ENCODE peak calls at places on chromosomes 4 and X, in six cellular contexts. R is SK-N-SH, U is GM23248, L is PC-3, M is neural progenitor cell, T is OCI-LY7. O is an unnamed sample.

GRCh38 chrX:130028196-130028595 is 45.8 kb downstream of the BCORL1 start:
- DNase-seq in R (peak; percentile 49), U (peak; percentile 50), L (peak; percentile 54), M (peak; percentile 22), T (peak; percentile 37), O (peak; percentile 45)

GRCh38 chr4:142474398-142475087 is 371.6 kb downstream of the INPP4B start:
- DNase-seq in R (no peak), U (peak; percentile 56), L (peak; percentile 98), M (no peak), T (no peak), O (peak; percentile 97)

GRCh38 chr4:93764647-93765246 is 63.8 kb upstream of the ATOH1 start:
- DNase-seq in R (peak; percentile 33), U (peak; percentile 58), L (peak; percentile 76), M (peak; percentile 55), T (peak; percentile 38), O (peak; percentile 53)

GRCh38 chr4:158624889-158625478 is 46.7 kb downstream of the C4orf46 start:
- DNase-seq in R (peak; percentile 32), U (peak; percentile 84), L (peak; percentile 75), M (peak; percentile 75), T (peak; percentile 60), O (peak; percentile 55)

GRCh38 chr4:15438939-15439524 is 11.2 kb downstream of the C1QTNF7 start:
- DNase-seq in R (no peak), U (peak; percentile 54), L (no peak), M (no peak), T (no peak), O (no peak)

GRCh38 chr4:119111296-119111695 is 24.3 kb upstream of the MYOZ2 start:
- DNase-seq in R (no peak), U (no peak), L (no peak), M (no peak), T (no peak), O (no peak)

GRCh38 chr4:7206856-7207567 is 14.7 kb downstream of the SORCS2 start:
- DNase-seq in R (peak; percentile 88), U (peak; percentile 98), L (peak; percentile 82), M (peak; percentile 69), T (no peak), O (no peak)

GRCh38 chrX:34810364-34810763 is 132.2 kb upstream of the FAM47B start:
- DNase-seq in R (no peak), U (peak; percentile 69), L (peak; percentile 64), M (no peak), T (no peak), O (no peak)

GRCh38 chr4:136713140-136713539 is 819.2 kb downstream of the PCDH18 start:
- DNase-seq in R (no peak), U (peak; percentile 4), L (peak; percentile 19), M (no peak), T (no peak), O (peak; percentile 52)

GRCh38 chr4:66489783-66490452 is 819.6 kb upstream of the EPHA5 start:
- DNase-seq in R (no peak), U (no peak), L (peak; percentile 96), M (no peak), T (no peak), O (no peak)

GRCh38 chr4:148300877-148301276 is 141.3 kb downstream of the NR3C2 start:
- DNase-seq in R (no peak), U (no peak), L (no peak), M (peak; percentile 24), T (peak; percentile 34), O (no peak)

GRCh38 chrX:126141014-126141413 is 25.1 kb downstream of the DCAF12L2 start:
- DNase-seq in R (no peak), U (no peak), L (no peak), M (no peak), T (no peak), O (no peak)

GRCh38 chrX:78801522-78801921 is 54.0 kb downstream of the LPAR4 start:
- DNase-seq in R (no peak), U (no peak), L (no peak), M (no peak), T (no peak), O (no peak)

GRCh38 chr4:28146191-28146590 is 1285.5 kb downstream of the STIM2 start:
- DNase-seq in R (no peak), U (no peak), L (no peak), M (no peak), T (no peak), O (no peak)

GRCh38 chrX:83416273-83416672 is 91.8 kb upstream of the POU3F4 start:
- DNase-seq in R (peak; percentile 1), U (peak; percentile 6), L (peak; percentile 35), M (peak; percentile 14), T (peak; percentile 1), O (peak; percentile 40)

GRCh38 chrX:19775830-19776498 is 111.4 kb downstream of the SH3KBP1 start:
- DNase-seq in R (no peak), U (peak; percentile 50), L (no peak), M (no peak), T (peak; percentile 16), O (no peak)

GRCh38 chr4:100786481-100786880 is 268.7 kb upstream of the EMCN start:
- DNase-seq in R (no peak), U (no peak), L (no peak), M (no peak), T (no peak), O (no peak)

GRCh38 chr4:123553733-123554132 is 157.1 kb downstream of the SPRY1 start:
- DNase-seq in R (no peak), U (no peak), L (no peak), M (no peak), T (no peak), O (no peak)

GRCh38 chr4:86223472-86223871 is 136.4 kb downstream of the MAPK10 start:
- DNase-seq in R (peak; percentile 11), U (peak; percentile 67), L (peak; percentile 60), M (peak; percentile 31), T (peak; percentile 34), O (peak; percentile 37)

GRCh38 chr4:70269674-70270073 is 27.3 kb downstream of the CSN3 start:
- DNase-seq in R (peak; percentile 2), U (peak; percentile 4), L (peak; percentile 50), M (peak; percentile 12), T (no peak), O (peak; percentile 37)

GRCh38 chr4:180913750-180914149 is 1329.5 kb upstream of the TENM3 start:
- DNase-seq in R (no peak), U (peak; percentile 84), L (peak; percentile 83), M (peak; percentile 24), T (no peak), O (no peak)

GRCh38 chrX:71098302-71098701 is 2.7 kb downstream of the FOXO4 start:
- DNase-seq in R (peak; percentile 66), U (peak; percentile 55), L (peak; percentile 42), M (no peak), T (peak; percentile 77), O (peak; percentile 55)

GRCh38 chr4:123479944-123480343 is 83.3 kb downstream of the SPRY1 start:
- DNase-seq in R (no peak), U (peak; percentile 12), L (peak; percentile 62), M (no peak), T (peak; percentile 20), O (no peak)

GRCh38 chrX:45068555-45068954 is 132.1 kb downstream of the DIPK2B start:
- DNase-seq in R (no peak), U (no peak), L (no peak), M (no peak), T (no peak), O (peak; percentile 8)

GRCh38 chrX:117985241-117985640 is 131.4 kb downstream of the KLHL13 start:
- DNase-seq in R (peak; percentile 16), U (no peak), L (peak; percentile 34), M (peak; percentile 40), T (no peak), O (no peak)

GRCh38 chr4:26583538-26583864 is 383 bp upstream of the TBC1D19 start:
- DNase-seq in R (no peak), U (no peak), L (peak; percentile 57), M (no peak), T (no peak), O (no peak)

GRCh38 chrX:103879339-103879738 is 47.3 kb upstream of the RAB9B start:
- DNase-seq in R (no peak), U (peak; percentile 60), L (peak; percentile 57), M (no peak), T (no peak), O (no peak)

GRCh38 chr4:173218411-173219125 is 50.0 kb downstream of the GALNT7 start:
- DNase-seq in R (no peak), U (peak; percentile 61), L (peak; percentile 59), M (no peak), T (no peak), O (no peak)

GRCh38 chr4:10491420-10491819 is 34.2 kb upstream of the ZNF518B start:
- DNase-seq in R (no peak), U (no peak), L (no peak), M (no peak), T (no peak), O (no peak)

GRCh38 chrX:40145001-40145631 is 47.4 kb upstream of the BCOR start:
- DNase-seq in R (peak; percentile 73), U (peak; percentile 55), L (peak; percentile 21), M (peak; percentile 41), T (no peak), O (no peak)

GRCh38 chrX:131763674-131764073 is 219.8 kb downstream of the OR13H1 start:
- DNase-seq in R (peak; percentile 29), U (peak; percentile 11), L (peak; percentile 57), M (no peak), T (peak; percentile 1), O (peak; percentile 89)
- TF ChIP-seq EZH2phosphoT487 in R (no peak), U (no peak), L (no peak), M (no peak), T (no peak), O (no peak)

DNA sequence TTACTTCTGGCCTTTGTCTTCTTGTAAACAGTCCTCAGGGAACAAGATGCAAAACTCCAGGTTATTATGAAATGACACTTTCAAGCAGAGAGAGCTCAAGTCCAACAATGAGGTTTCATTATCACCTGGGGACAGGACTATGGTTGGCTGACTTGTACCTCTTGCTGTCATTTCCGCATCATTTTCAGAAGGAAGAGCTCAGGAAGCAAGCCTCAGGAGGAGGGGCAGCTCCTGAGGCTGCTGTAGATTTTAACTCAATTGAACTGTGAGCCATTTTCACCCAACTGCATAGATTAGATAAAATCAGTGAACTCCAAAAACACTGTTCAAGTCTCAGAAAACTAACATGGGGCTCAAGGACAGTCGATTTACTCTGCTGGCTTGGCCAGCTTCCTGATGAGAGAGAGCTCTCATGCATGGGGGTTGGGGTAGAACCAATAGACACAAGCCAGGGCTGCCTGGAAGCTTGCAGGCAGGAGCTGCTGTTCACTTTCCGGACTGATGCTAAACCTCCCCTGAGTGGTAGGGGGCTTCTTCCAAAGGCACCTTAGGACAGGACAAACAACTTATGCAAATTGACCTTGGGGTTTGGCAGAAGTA is 23.6 kb downstream of the TMEM255A start:
- DNase-seq in R (no peak), U (no peak), L (no peak), M (no peak), T (no peak), O (no peak)
- H2AFZ ChIP-seq in R (no peak overlapping the region), U (no peak overlapping the region), L (no peak overlapping the region), M (no peak overlapping the region), T (no peak overlapping the region), O (no peak overlapping the region)

GRCh38 chr4:182271731-182272525 is 28.7 kb downstream of the TENM3 start:
- DNase-seq in R (no peak), U (no peak), L (no peak), M (no peak), T (no peak), O (no peak)
- H3K4me1 ChIP-seq in R (no peaks in the 10 kb centered on the region), U (no peaks in the 10 kb centered on the region), L (no peaks in the 10 kb centered on the region), M (peaks cover 33% of the 10 kb centered on the region), T (no peaks in the 10 kb centered on the region), O (no peaks in the 10 kb centered on the region)

DNA sequence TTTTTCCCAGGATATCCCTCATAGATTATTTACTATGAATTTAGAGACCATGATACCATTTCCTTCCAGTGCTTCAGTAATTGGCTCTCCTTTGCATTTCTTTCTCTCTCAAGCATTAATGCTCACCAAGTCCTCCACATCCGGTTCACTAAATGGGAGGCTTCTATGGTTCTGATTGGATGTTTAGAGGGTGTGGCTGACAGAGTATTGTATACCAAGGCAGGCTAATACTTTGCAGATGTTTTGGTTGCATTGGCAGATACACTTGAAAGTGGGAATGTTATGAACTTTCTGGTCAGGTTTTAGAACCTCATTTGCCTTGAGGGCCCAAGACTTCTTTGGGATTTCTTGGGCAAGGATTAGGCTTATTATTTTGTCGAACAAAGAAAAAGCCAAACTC is 24.2 kb downstream of the CBLL2 start:
- DNase-seq in R (no peak), U (peak; percentile 14), L (no peak), M (no peak), T (no peak), O (no peak)
- TF ChIP-seq EZH2phosphoT487 in R (no peak), U (no peak), L (no peak), M (no peak), T (no peak), O (no peak)